ENCODE peak calls at places on chromosomes 2 and 18, in ten cellular contexts. B is activated naive CD4-positive, alpha-beta T cell; Q is cerebellar cortex; O is adipocyte; G is activated CD4-positive, alpha-beta T cell treated with anti-CD3 and anti-CD28 coated beads for 4 hours; S is A549; M is Jurkat, Clone E6-1; L is stimulated activated CD8-positive, alpha-beta memory T cell treated with anti-CD3 and anti-CD28 coated beads, Interleukin-15, amount 100 ng/mL, for 1 hour; J is GM04504; N is AG10803. K is an unnamed sample.

GRCh38 chr18:49861659-49862058 is 48.3 kb upstream of the ACAA2 start:
- DNase-seq in L (no peak), N (peak; percentile 4), B (no peak), G (no peak), J (no peak), Q (peak; percentile 52), O (peak; percentile 30), S (no peak), M (no peak), K (no peak)

GRCh38 chr2:132651115-132652099 is 18.6 kb downstream of the LYPD1 start:
- DNase-seq in L (no peak), G (no peak), J (no peak), O (peak; percentile 31), Q (no peak), N (peak; percentile 66), M (no peak), S (peak; percentile 45), B (no peak), K (peak; percentile 31)

GRCh38 chr2:222000326-222000725 is 298.5 kb downstream of the PAX3 start:
- DNase-seq in N (peak; percentile 57), M (no peak), S (no peak), B (no peak), O (peak; percentile 22), J (peak; percentile 51), Q (no peak), L (no peak), G (no peak), K (peak; percentile 59)

GRCh38 chr2:12923907-12924610 is 207.3 kb downstream of the TRIB2 start:
- DNase-seq in S (no peak), N (peak; percentile 65), Q (no peak), L (no peak), J (no peak), O (no peak), G (no peak), M (no peak), B (no peak), K (no peak)

GRCh38 chr2:71379086-71379485 is 47.5 kb downstream of the ZNF638 start:
- DNase-seq in J (peak; percentile 34), B (no peak), L (no peak), M (no peak), S (no peak), N (peak; percentile 82), Q (no peak), O (peak; percentile 78), G (no peak), K (peak; percentile 67)

GRCh38 chr2:143807677-143808076 is 678.5 kb downstream of the ARHGAP15 start:
- DNase-seq in N (peak; percentile 44), O (peak; percentile 71), G (no peak), J (no peak), S (no peak), M (no peak), B (no peak), L (no peak), Q (no peak), K (peak; percentile 20)

GRCh38 chr18:31741096-31741735 is 19.5 kb downstream of the SLC25A52 start:
- DNase-seq in J (peak; percentile 6), Q (peak; percentile 43), N (peak; percentile 33), L (peak; percentile 20), O (peak; percentile 72), M (peak; percentile 37), B (peak; percentile 30), S (no peak), G (peak; percentile 27), K (peak; percentile 49)

GRCh38 chr2:118469103-118469502 is 378.3 kb downstream of the EN1 start:
- DNase-seq in S (no peak), N (no peak), J (no peak), B (no peak), O (no peak), M (no peak), G (no peak), Q (no peak), L (no peak), K (no peak)

K was measured in epithelial cell of esophagus.